ENCODE peak calls at places on chromosomes 6 and 20, in seven cellular contexts. J is lung, Y is fibroblast of lung, H is astrocyte of the spinal cord, M is GM23338, U is psoas muscle, N is fibroblast of mammary gland. O is an unnamed sample.

GRCh38 chr6:21595951-21596378 is 2.4 kb downstream of the SOX4 start:
- DNase-seq in J (no peak), Y (no peak), H (no peak), M (no peak), U (no peak), N (no peak), O (no peak)

GRCh38 chr6:152378154-152378553 is 259.0 kb downstream of the SYNE1 start:
- DNase-seq in J (no peak), Y (peak), H (peak), M (no peak), U (no peak), N (peak), O (no peak)

GRCh38 chr6:142631517-142632385 is 313.2 kb downstream of the HIVEP2 start:
- DNase-seq in J (no peak), Y (peak), H (no peak), M (no peak), U (no peak), N (no peak), O (no peak)

GRCh38 chr6:44297063-44298038 is 15.8 kb downstream of the AARS2 start:
- DNase-seq in J (no peak), Y (peak), H (peak), M (peak), U (peak), N (no peak), O (peak)

GRCh38 chr6:89581669-89582068 is 56.9 kb downstream of the LYRM2 start:
- DNase-seq in J (no peak), Y (no peak), H (no peak), M (no peak), U (no peak), N (no peak), O (no peak)

GRCh38 chr20:19056909-19057308 is 155.5 kb upstream of the SLC24A3 start:
- DNase-seq in J (no peak), Y (no peak), H (no peak), M (peak), U (no peak), N (no peak), O (no peak)

GRCh38 chr6:109292420-109292819 is 89.8 kb downstream of the CD164 start:
- DNase-seq in J (no peak), Y (no peak), H (no peak), M (no peak), U (peak), N (no peak), O (no peak)

GRCh38 chr20:14925286-14925685 is 587.9 kb upstream of the FLRT3 start:
- DNase-seq in J (no peak), Y (peak), H (peak), M (no peak), U (no peak), N (peak), O (peak)

GRCh38 chr20:17385798-17386197 is 145.4 kb downstream of the BFSP1 start:
- DNase-seq in J (no peak), Y (no peak), H (no peak), M (no peak), U (no peak), N (no peak), O (no peak)

GRCh38 chr6:146311079-146311478 is 232.6 kb upstream of the RAB32 start:
- DNase-seq in J (no peak), Y (no peak), H (no peak), M (no peak), U (no peak), N (no peak), O (no peak)

GRCh38 chr20:44180814-44181213 is 6.2 kb downstream of the JPH2 start:
- DNase-seq in J (no peak), Y (peak), H (no peak), M (peak), U (peak), N (no peak), O (peak)

GRCh38 chr6:223136-223535 is 69.2 kb upstream of the DUSP22 start:
- DNase-seq in J (no peak), Y (no peak), H (no peak), M (no peak), U (no peak), N (no peak), O (no peak)

GRCh38 chr6:157119502-157120027 is 203.8 kb downstream of the TMEM242 start:
- DNase-seq in J (no peak), Y (no peak), H (no peak), M (no peak), U (no peak), N (no peak), O (no peak)

GRCh38 chr6:43950206-43950605 is 177.0 kb downstream of the MRPL14 start:
- DNase-seq in J (no peak), Y (no peak), H (no peak), M (no peak), U (no peak), N (no peak), O (no peak)

GRCh38 chr20:39524371-39524911 is 562.3 kb downstream of the DHX35 start:
- DNase-seq in J (no peak), Y (peak), H (no peak), M (no peak), U (no peak), N (peak), O (no peak)

GRCh38 chr6:159499034-159499433 is 194.0 kb downstream of the SOD2 start:
- DNase-seq in J (no peak), Y (no peak), H (no peak), M (no peak), U (no peak), N (no peak), O (no peak)

GRCh38 chr6:53335224-53335994 is 13.3 kb downstream of the ELOVL5 start:
- DNase-seq in J (peak), Y (no peak), H (no peak), M (peak), U (no peak), N (no peak), O (no peak)

GRCh38 chr6:52759085-52759484 is 4.2 kb downstream of the GSTA2 start:
- DNase-seq in J (no peak), Y (peak), H (no peak), M (no peak), U (no peak), N (no peak), O (no peak)

GRCh38 chr6:158819977-158820632 is 937 bp upstream of the EZR start:
- DNase-seq in J (no peak), Y (peak), H (peak), M (no peak), U (no peak), N (peak), O (peak)

GRCh38 chr6:41367700-41368099 is 32.3 kb downstream of the NCR2 start:
- DNase-seq in J (no peak), Y (peak), H (peak), M (peak), U (no peak), N (peak), O (peak)

GRCh38 chr20:34558320-34559202 is at the start of gene MAP1LC3A:
- DNase-seq in J (peak), Y (peak), H (peak), M (peak), U (peak), N (peak), O (peak)

GRCh38 chr20:20364747-20365558 is 3.0 kb upstream of the INSM1 start:
- DNase-seq in J (no peak), Y (no peak), H (no peak), M (peak), U (no peak), N (no peak), O (no peak)

GRCh38 chr6:3194535-3195376 is 32.7 kb downstream of the TUBB2B start:
- DNase-seq in J (no peak), Y (peak), H (peak), M (peak), U (no peak), N (peak), O (peak)

GRCh38 chr6:56346958-56347357 is 99.6 kb upstream of the COL21A1 start:
- DNase-seq in J (no peak), Y (peak), H (no peak), M (peak), U (no peak), N (no peak), O (peak)

GRCh38 chr6:48986105-48986504 is 476.9 kb downstream of the MMUT start:
- DNase-seq in J (no peak), Y (no peak), H (peak), M (no peak), U (no peak), N (no peak), O (peak)

GRCh38 chr6:48986803-48987202 is 476.2 kb downstream of the MMUT start:
- DNase-seq in J (no peak), Y (no peak), H (no peak), M (no peak), U (no peak), N (no peak), O (no peak)

GRCh38 chr6:48979806-48980205 is 483.2 kb downstream of the MMUT start:
- DNase-seq in J (no peak), Y (no peak), H (no peak), M (no peak), U (no peak), N (no peak), O (no peak)

GRCh38 chr6:48983377-48983776 is 479.7 kb downstream of the MMUT start:
- DNase-seq in J (no peak), Y (no peak), H (no peak), M (no peak), U (no peak), N (no peak), O (no peak)

DNA sequence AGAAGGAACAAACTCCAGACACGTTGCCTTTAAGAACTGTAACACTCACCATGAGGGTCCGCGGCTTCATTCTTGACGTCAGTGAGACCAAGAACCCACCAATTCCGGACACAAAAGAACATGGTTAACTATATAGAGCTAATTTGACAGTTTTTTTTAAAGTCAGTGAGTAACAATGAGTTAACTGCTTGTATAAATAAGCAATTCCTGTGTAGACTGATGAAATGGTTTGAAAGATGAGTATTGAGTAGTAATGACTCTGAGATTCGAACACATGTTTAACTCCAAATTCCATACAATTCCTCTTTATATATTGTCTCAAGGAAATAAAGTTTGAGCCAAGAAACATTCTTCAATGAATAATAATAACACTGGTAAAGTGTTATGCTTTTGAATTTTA is 478.0 kb downstream of the MMUT start:
- DNase-seq in J (no peak), Y (peak), H (peak), M (no peak), U (no peak), N (peak), O (no peak)
- H3K4me3 ChIP-seq in J (no peak), Y (no peak), H (no peak), M (no peak), U (no peak), N (no peak), O (no peak)

GRCh38 chr6:138973481-138974140 is 14.4 kb downstream of the REPS1 start:
- DNase-seq in J (no peak), Y (peak), H (peak), M (no peak), U (no peak), N (peak), O (peak)
- TF ChIP-seq CTCF in J (no peak), Y (no peak), H (no peak), M (no peak), U (no peak), N (no peak), O (no peak)

GRCh38 chr6:166006593-166007301 is 160.9 kb downstream of the TBXT start:
- DNase-seq in J (no peak), Y (peak), H (peak), M (peak), U (no peak), N (peak), O (peak)
- H3K4me3 ChIP-seq in J (no peak), Y (peak), H (peak), M (peak), U (peak), N (no peak), O (peak)

DNA sequence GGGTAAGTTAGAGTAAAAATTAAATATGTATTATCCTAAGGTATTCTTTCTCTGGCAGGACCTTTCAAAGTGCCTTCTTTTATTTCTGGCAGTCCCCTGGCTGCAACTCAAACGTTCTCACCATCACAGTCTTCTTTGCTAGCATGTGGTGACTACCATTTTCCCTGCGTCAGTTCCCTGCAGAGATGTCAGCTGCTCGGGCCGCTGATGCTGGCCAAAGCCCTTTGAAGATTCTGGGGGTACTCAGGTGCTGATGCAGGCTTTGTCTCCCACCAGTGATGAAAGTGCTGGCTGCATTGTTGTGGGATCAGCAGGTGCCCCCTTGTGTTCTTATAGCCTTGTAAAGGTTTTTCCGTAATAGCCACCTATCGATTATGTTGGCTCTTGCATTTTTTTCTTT is 140.1 kb downstream of the BTBD3 start:
- DNase-seq in J (no peak), Y (no peak), H (no peak), M (peak), U (no peak), N (no peak), O (no peak)
- TF ChIP-seq CTCF in J (no peak), Y (no peak), H (no peak), M (no peak), U (no peak), N (no peak), O (no peak)

DNA sequence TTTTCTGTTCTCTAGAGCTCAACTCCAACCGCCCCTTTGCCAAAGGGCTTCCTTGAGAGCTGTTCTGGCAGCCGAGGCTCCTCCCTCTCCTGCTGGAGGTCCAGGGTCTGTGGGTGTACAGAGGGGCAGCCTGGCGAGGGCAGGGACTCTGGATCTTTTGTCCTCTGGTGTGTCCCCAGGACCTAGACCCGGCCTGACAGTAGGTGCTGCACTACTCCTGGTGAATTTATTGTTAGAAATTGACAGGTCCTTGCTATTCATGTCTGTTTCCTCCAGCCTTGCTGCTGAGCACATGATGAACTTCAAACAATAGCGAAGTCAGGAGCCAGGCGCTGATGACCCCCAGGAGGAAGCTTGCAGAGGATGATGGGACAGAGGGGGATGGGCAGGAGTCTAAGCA is 234.7 kb upstream of the SULF2 start:
- DNase-seq in J (no peak), Y (no peak), H (no peak), M (no peak), U (no peak), N (no peak), O (no peak)
- H3K4me3 ChIP-seq in J (no peak), Y (no peak), H (no peak), M (no peak), U (no peak), N (no peak), O (no peak)

GRCh38 chr6:39776581-39776980 is 15.6 kb upstream of the DAAM2 start:
- DNase-seq in J (no peak), Y (no peak), H (no peak), M (peak), U (no peak), N (no peak), O (no peak)

GRCh38 chr6:39777661-39778060 is 14.5 kb upstream of the DAAM2 start:
- DNase-seq in J (no peak), Y (no peak), H (no peak), M (no peak), U (peak), N (no peak), O (no peak)

GRCh38 chr6:39772559-39773283 is 19.5 kb upstream of the DAAM2 start:
- DNase-seq in J (no peak), Y (peak), H (no peak), M (no peak), U (no peak), N (no peak), O (no peak)

GRCh38 chr6:39778581-39779270 is 13.4 kb upstream of the DAAM2 start:
- DNase-seq in J (no peak), Y (peak), H (no peak), M (no peak), U (no peak), N (peak), O (no peak)

GRCh38 chr6:39777218-39777617 is 15.0 kb upstream of the DAAM2 start:
- DNase-seq in J (no peak), Y (no peak), H (no peak), M (peak), U (no peak), N (no peak), O (no peak)
- TF ChIP-seq CTCF in J (no peak), Y (no peak), H (no peak), M (no peak), U (no peak), N (no peak), O (no peak)

GRCh38 chr6:5998236-5998635 is 8.5 kb downstream of the NRN1 start:
- DNase-seq in J (no peak), Y (no peak), H (no peak), M (no peak), U (no peak), N (peak), O (no peak)

GRCh38 chr6:5999688-6000608 is 6.8 kb downstream of the NRN1 start:
- DNase-seq in J (no peak), Y (no peak), H (no peak), M (peak), U (no peak), N (no peak), O (no peak)

GRCh38 chr6:5996701-5997419 is 9.9 kb downstream of the NRN1 start:
- DNase-seq in J (no peak), Y (no peak), H (peak), M (peak), U (no peak), N (peak), O (peak)

GRCh38 chr6:5997420-5998093 is 9.2 kb downstream of the NRN1 start:
- DNase-seq in J (no peak), Y (no peak), H (peak), M (peak), U (peak), N (peak), O (no peak)

DNA sequence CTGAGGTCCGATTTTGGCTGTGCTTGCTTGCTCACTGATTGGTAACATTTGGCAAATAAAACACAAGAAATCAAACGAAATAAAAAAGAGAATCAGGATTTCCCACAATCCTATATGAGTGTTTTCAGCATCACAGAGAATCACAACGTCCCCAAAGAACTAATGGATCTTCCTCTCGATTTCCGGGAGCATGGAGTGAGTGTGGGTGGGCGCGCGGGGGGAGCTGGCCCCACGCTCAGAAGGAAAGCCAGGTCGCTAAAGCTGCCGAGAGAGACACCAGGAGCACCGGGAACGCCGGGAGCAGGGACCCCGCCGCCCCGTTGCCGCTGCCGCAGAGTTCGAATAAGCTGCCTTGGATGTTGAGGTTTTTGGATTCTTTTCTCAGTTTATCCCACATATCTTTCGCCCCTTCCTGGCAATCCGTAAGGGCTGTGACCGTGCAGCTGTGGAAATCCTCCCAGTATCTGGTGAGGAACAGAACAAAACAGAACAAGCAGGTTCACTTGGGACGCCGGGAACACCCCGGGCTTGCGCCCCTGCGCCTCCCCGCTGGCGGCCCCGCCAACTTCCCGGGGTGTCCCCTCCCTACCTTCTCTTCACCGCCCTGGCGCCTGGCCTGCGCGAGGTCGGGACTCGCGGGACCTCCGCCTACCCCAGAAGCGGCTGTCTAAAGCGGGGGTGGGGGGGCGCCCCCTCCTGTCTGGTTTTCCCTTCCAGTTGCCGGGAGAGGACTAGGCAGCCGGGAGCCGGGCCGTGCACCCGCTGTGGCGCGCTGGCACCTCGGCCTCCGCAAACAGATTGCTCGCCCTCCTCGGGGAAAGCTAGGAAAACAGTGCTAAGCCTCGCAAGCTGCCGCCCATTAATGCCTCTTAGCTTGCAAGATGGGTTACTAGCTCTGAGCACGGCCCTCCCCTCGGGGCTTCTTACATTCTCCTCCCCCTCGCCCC is 7.7 kb downstream of the NRN1 start:
- DNase-seq in J (no peak), Y (no peak), H (peak), M (peak), U (peak), N (peak), O (no peak)
- H3K4me3 ChIP-seq in J (no peak), Y (peak), H (peak), M (peak), U (peak), N (peak), O (no peak)

GRCh38 chr6:150686566-150686965 is 86.9 kb downstream of the PLEKHG1 start:
- DNase-seq in J (no peak), Y (no peak), H (no peak), M (no peak), U (no peak), N (no peak), O (no peak)

GRCh38 chr6:150684161-150684560 is 84.5 kb downstream of the PLEKHG1 start:
- DNase-seq in J (no peak), Y (no peak), H (no peak), M (no peak), U (no peak), N (no peak), O (no peak)

GRCh38 chr6:150684715-150685459 is 85.2 kb downstream of the PLEKHG1 start:
- DNase-seq in J (no peak), Y (no peak), H (no peak), M (no peak), U (no peak), N (no peak), O (no peak)

GRCh38 chr6:150687508-150687907 is 87.8 kb downstream of the PLEKHG1 start:
- DNase-seq in J (no peak), Y (no peak), H (peak), M (no peak), U (peak), N (peak), O (no peak)

GRCh38 chr6:150685860-150686259 is 86.2 kb downstream of the PLEKHG1 start:
- DNase-seq in J (no peak), Y (no peak), H (no peak), M (peak), U (no peak), N (peak), O (no peak)
- TF ChIP-seq CTCF in J (no peak), Y (peak), H (peak), M (peak), U (peak), N (peak), O (peak)

O was measured in cardiac fibroblast.